ENCODE peak calls at places on chromosomes 13 and 19, in six cellular contexts. One of them, this sample, is unnamed.
A peak's percentile ranks its signal among the peaks of the same experiment; 100 is the strongest.

GRCh38 chr19:45938733-45939319 is 24.2 kb upstream of the NANOS2 start:
- DNase-seq in AG09319: no peak
- DNase-seq in EL: no peak
- DNase-seq in cortex of kidney: no peak
- DNase-seq in aorta: no peak
- DNase-seq in left ventricle myocardium inferior: no peak
- DNase-seq in this sample: no peak

GRCh38 chr13:21703846-21704245 is 33.0 kb downstream of the FGF9 start:
- DNase-seq in AG09319: no peak
- DNase-seq in EL: no peak
- DNase-seq in cortex of kidney: no peak
- DNase-seq in aorta: no peak
- DNase-seq in left ventricle myocardium inferior: no peak
- DNase-seq in this sample: no peak

GRCh38 chr13:48533207-48533499 is 273 bp upstream of the RCBTB2 start:
- DNase-seq in AG09319: no peak
- DNase-seq in EL: no peak
- DNase-seq in cortex of kidney: no peak
- DNase-seq in aorta: no peak
- DNase-seq in left ventricle myocardium inferior: no peak
- DNase-seq in this sample: peak; percentile 4

GRCh38 chr19:49684983-49685553 is 4.3 kb upstream of the ADM5 start:
- DNase-seq in AG09319: no peak
- DNase-seq in EL: no peak
- DNase-seq in cortex of kidney: no peak
- DNase-seq in aorta: no peak
- DNase-seq in left ventricle myocardium inferior: no peak
- DNase-seq in this sample: no peak

GRCh38 chr13:113110048-113110851 is 4.7 kb downstream of the F7 start:
- DNase-seq in AG09319: no peak
- DNase-seq in EL: no peak
- DNase-seq in cortex of kidney: no peak
- DNase-seq in aorta: peak; percentile 76
- DNase-seq in left ventricle myocardium inferior: no peak
- DNase-seq in this sample: no peak

GRCh38 chr19:53102701-53103140 is 501 bp downstream of the ZNF160 start:
- DNase-seq in AG09319: no peak
- DNase-seq in EL: peak; percentile 56
- DNase-seq in cortex of kidney: no peak
- DNase-seq in aorta: peak; percentile 79
- DNase-seq in left ventricle myocardium inferior: peak; percentile 40
- DNase-seq in this sample: peak; percentile 37

GRCh38 chr19:40233811-40234389 is 7.4 kb upstream of the CCNP start:
- DNase-seq in AG09319: no peak
- DNase-seq in EL: no peak
- DNase-seq in cortex of kidney: no peak
- DNase-seq in aorta: no peak
- DNase-seq in left ventricle myocardium inferior: no peak
- DNase-seq in this sample: no peak

GRCh38 chr13:31468114-31468902 is 268.5 kb downstream of the B3GLCT start:
- DNase-seq in AG09319: no peak
- DNase-seq in EL: no peak
- DNase-seq in cortex of kidney: no peak
- DNase-seq in aorta: no peak
- DNase-seq in left ventricle myocardium inferior: no peak
- DNase-seq in this sample: no peak

GRCh38 chr13:46893820-46894533 is 2.9 kb downstream of the HTR2A start:
- DNase-seq in AG09319: no peak
- DNase-seq in EL: peak; percentile 58
- DNase-seq in cortex of kidney: no peak
- DNase-seq in aorta: peak; percentile 93
- DNase-seq in left ventricle myocardium inferior: peak; percentile 58
- DNase-seq in this sample: peak; percentile 62

GRCh38 chr13:38981096-38981495 is 9.5 kb downstream of the STOML3 start:
- DNase-seq in AG09319: no peak
- DNase-seq in EL: no peak
- DNase-seq in cortex of kidney: no peak
- DNase-seq in aorta: no peak
- DNase-seq in left ventricle myocardium inferior: no peak
- DNase-seq in this sample: no peak

This sample was measured in RPMI8226.